ENCODE peak calls at places on chromosomes 5 and 9, in ten cellular contexts. V is hepatic stellate cell; B is T-helper 1 cell; Y is MV-4-11; M is activated CD4-positive, CD25-positive, alpha-beta regulatory T cell treated with anti-CD3 and anti-CD28 coated beads, Interleukin-2, amount 50 U/mL, for 72 hours; D is NCI-H510A; X is HS-5; S is dorsolateral prefrontal cortex; O is endodermal cell; R is COR-L47. T is an unnamed sample.

GRCh38 chr5:68137451-68138190 is 77.9 kb upstream of the PIK3R1 start:
- DNase-seq in S (no peak), M (no peak), O (no peak), B (no peak), X (no peak), V (no peak), R (no peak), D (no peak), Y (peak), T (no peak)

GRCh38 chr5:156137482-156137881 is 189.5 kb upstream of the SGCD start:
- DNase-seq in M (no peak), D (no peak), V (no peak), X (no peak), B (no peak), S (no peak), Y (no peak), R (no peak), O (no peak), T (no peak)

GRCh38 chr9:5089737-5090136 is 95.7 kb downstream of the INSL6 start:
- DNase-seq in R (peak), S (no peak), B (no peak), X (no peak), D (no peak), O (no peak), V (no peak), M (no peak), Y (no peak), T (peak)

GRCh38 chr9:33651125-33651524 is 127.1 kb downstream of the ANKRD18B start:
- DNase-seq in O (peak), S (no peak), Y (no peak), M (no peak), X (no peak), B (no peak), V (no peak), R (no peak), D (no peak), T (no peak)

GRCh38 chr5:53994148-53994547 is 316.2 kb downstream of the ARL15 start:
- DNase-seq in X (peak), V (peak), S (no peak), O (no peak), B (no peak), R (no peak), M (no peak), Y (peak), D (no peak), T (no peak)

GRCh38 chr5:84131372-84131771 is 253.3 kb downstream of the EDIL3 start:
- DNase-seq in S (no peak), V (no peak), D (no peak), R (no peak), B (no peak), O (no peak), M (no peak), Y (no peak), X (no peak), T (no peak)

GRCh38 chr5:140548791-140549190 is 1.3 kb downstream of the EIF4EBP3 start:
- DNase-seq in Y (no peak), B (no peak), O (no peak), X (no peak), M (no peak), V (no peak), D (no peak), R (no peak), S (no peak), T (no peak)

GRCh38 chr9:2385746-2386145 is 235.8 kb upstream of the VLDLR start:
- DNase-seq in X (no peak), S (no peak), V (no peak), M (no peak), D (no peak), B (no peak), O (no peak), R (no peak), Y (no peak), T (no peak)

GRCh38 chr9:127133739-127134167 is 11.3 kb upstream of the ANGPTL2 start:
- DNase-seq in D (no peak), O (peak), R (no peak), Y (no peak), S (peak), B (no peak), X (no peak), V (peak), M (no peak), T (no peak)

GRCh38 chr9:21334603-21334968 is 618 bp downstream of the KLHL9 start:
- DNase-seq in M (no peak), V (no peak), Y (no peak), B (no peak), D (no peak), R (no peak), O (no peak), S (no peak), X (no peak), T (no peak)

GRCh38 chr9:37999501-38000189 is 69.4 kb downstream of the SHB start:
- DNase-seq in M (no peak), D (no peak), B (no peak), V (no peak), R (no peak), Y (no peak), S (no peak), X (no peak), O (no peak), T (no peak)

GRCh38 chr5:111655169-111655924 is 101.6 kb downstream of the NREP start:
- DNase-seq in X (no peak), D (no peak), S (no peak), O (no peak), M (no peak), B (no peak), V (no peak), Y (peak), R (no peak), T (no peak)

GRCh38 chr9:78393932-78394331 is 97.0 kb downstream of the PSAT1 start:
- DNase-seq in B (no peak), O (no peak), V (no peak), X (no peak), D (no peak), M (no peak), S (no peak), R (no peak), Y (no peak), T (no peak)

GRCh38 chr9:20504930-20505329 is 117.4 kb downstream of the MLLT3 start:
- DNase-seq in M (no peak), R (no peak), V (no peak), D (no peak), Y (no peak), S (no peak), O (no peak), X (no peak), B (no peak), T (no peak)

GRCh38 chr9:137146527-137146918 is 7.6 kb downstream of the GRIN1 start:
- DNase-seq in Y (no peak), D (no peak), S (no peak), X (no peak), B (no peak), M (no peak), R (no peak), O (no peak), V (no peak), T (no peak)

GRCh38 chr5:37839441-37840035 is 303 bp downstream of the GDNF start:
- DNase-seq in M (no peak), S (peak), O (peak), X (no peak), B (no peak), R (peak), Y (no peak), D (peak), V (peak), T (peak)

GRCh38 chr9:35000535-35001284 is 11.2 kb downstream of the DNAJB5 start:
- DNase-seq in B (no peak), D (no peak), X (peak), R (no peak), Y (no peak), V (peak), S (no peak), M (no peak), O (peak), T (no peak)